ENCODE peak calls at places on chromosome 11, in five cellular contexts. E is neuronal stem cell, D is BE2C, A is neural progenitor cell, S is AG04450. U is an unnamed sample.

GRCh38 chr11:111792955-111793500 is 26.8 kb upstream of the PPP2R1B start:
- DNase-seq in D (no peak), S (no peak), A (no peak), E (no peak), U (no peak)

GRCh38 chr11:128125723-128126122 is 461.6 kb downstream of the ETS1 start:
- DNase-seq in D (no peak), A (no peak), E (no peak), S (no peak), U (no peak)

GRCh38 chr11:117969160-117969991 is 16.8 kb upstream of the IL10RA start:
- DNase-seq in E (no peak), S (no peak), D (no peak), A (no peak), U (no peak)

GRCh38 chr11:57249384-57250319 is 12.6 kb upstream of the APLNR start:
- DNase-seq in D (peak; percentile 58), E (peak; percentile 58), A (peak; percentile 74), S (peak; percentile 39), U (peak; percentile 77)

GRCh38 chr11:13775471-13775870 is 107.0 kb downstream of the FAR1 start:
- DNase-seq in A (no peak), E (no peak), D (no peak), S (no peak), U (no peak)

GRCh38 chr11:57566035-57566504 is 1.4 kb downstream of the UBE2L6 start:
- DNase-seq in S (no peak), D (no peak), A (no peak), E (no peak), U (peak; percentile 44)

GRCh38 chr11:45597116-45597515 is 68.3 kb downstream of the CHST1 start:
- DNase-seq in S (no peak), D (no peak), A (no peak), E (no peak), U (no peak)

GRCh38 chr11:46277313-46277622 is 194 bp upstream of the CREB3L1 start:
- DNase-seq in D (no peak), E (no peak), S (no peak), A (no peak), U (peak; percentile 70)

GRCh38 chr11:86442420-86442819 is 67.7 kb downstream of the CCDC81 start:
- DNase-seq in D (no peak), E (no peak), A (no peak), S (no peak), U (no peak)

GRCh38 chr11:130423541-130424155 is 4.8 kb downstream of the ADAMTS8 start:
- DNase-seq in D (no peak), S (no peak), A (peak; percentile 52), E (no peak), U (no peak)

GRCh38 chr11:77106321-77106720 is 3.7 kb downstream of the OMP start:
- DNase-seq in S (no peak), A (no peak), D (no peak), E (no peak), U (no peak)

GRCh38 chr11:124886476-124886875 is 11.2 kb downstream of the ROBO4 start:
- DNase-seq in E (no peak), D (no peak), S (no peak), A (no peak), U (no peak)

GRCh38 chr11:68430801-68431200 is 29.8 kb upstream of the PPP6R3 start:
- DNase-seq in A (no peak), D (no peak), E (no peak), S (no peak), U (no peak)

GRCh38 chr11:2176389-2176900 is 4.8 kb upstream of the TH start:
- DNase-seq in S (no peak), A (no peak), D (no peak), E (no peak), U (no peak)

GRCh38 chr11:117970400-117971024 is 15.7 kb upstream of the IL10RA start:
- DNase-seq in S (no peak), A (no peak), D (no peak), E (no peak), U (peak; percentile 7)

GRCh38 chr11:44466531-44467179 is 98.8 kb upstream of the CD82 start:
- DNase-seq in E (no peak), D (no peak), A (no peak), S (no peak), U (no peak)

DNA sequence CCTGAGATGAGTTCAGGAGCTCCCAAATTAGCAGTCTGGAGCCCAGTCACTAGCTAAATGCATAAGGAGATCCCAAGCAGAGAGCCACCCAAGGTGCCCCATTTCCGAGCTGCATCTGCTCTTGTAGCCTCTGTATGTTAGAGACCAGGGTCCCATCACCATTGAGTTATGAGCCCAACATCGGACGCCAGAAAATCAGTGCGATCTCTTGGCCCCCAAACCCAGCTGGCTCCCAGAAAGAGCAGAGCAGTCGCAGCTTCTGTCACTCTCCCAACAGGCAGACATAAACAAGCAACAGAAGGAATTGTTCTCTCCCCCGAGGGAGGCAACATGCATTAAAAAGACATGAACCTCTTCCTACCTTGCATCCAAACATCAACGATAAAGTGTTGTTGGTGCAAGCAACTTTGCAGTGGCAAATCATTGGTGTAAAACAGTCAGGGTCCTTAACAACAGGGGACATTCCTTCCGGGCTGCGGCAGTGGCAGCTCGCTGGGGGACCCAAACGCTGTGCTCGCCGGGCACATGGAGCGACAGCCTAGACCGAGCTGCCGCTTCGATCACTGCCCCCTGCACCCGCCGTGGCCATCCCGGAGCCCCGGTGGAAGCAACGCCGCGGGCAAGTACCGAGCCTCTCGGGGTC is 907.1 kb downstream of the DLG2 start:
- DNase-seq in D (peak; percentile 32), S (no peak), A (peak; percentile 70), E (peak; percentile 17), U (no peak)
- H3K4me3 ChIP-seq in D (peak overlapping the region; percentile 57), S (no peak overlapping the region), A (peak overlapping the region; percentile 75), E (peak overlapping the region; percentile 55), U (no peak overlapping the region)

DNA sequence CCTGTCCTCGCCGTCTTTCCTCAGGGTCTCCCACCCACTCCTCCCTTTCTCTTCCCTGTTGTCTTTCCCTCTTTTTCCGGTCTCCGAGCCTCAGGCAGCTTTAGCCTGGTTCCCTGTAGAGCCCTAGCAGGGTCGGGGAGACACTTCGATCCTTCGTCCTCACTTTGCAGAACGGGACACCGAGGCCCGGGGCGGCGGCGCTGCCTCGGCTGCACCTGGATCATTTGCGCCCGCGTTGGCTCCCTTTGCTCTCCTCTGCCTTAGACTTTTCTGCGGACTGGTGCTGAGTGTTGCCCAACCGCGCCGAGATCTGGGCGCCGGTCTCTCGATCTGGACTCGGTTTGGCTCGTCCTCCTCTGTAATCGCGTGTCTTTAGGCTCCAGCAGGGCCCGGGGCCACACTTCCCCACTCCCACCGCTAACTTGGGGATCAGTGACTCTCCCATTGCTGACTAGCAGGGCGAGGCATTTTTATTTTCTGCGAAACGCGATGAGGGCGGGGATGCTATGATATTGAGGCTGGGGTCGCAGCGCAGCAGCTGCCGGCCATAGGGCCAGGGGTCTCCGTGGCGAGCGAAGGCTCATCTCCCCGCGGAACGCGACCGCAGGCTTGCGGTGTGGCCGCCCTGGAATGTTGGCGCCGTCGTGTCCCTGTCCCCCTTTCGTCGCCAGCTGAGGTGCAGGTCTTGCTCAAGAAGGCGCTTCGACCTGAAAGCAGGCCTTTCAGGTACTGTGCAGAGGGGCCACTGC is 1.6 kb upstream of the E2F8 start:
- DNase-seq in E (no peak), A (peak; percentile 50), S (no peak), D (no peak), U (peak; percentile 13)
- H3K4me3 ChIP-seq in E (peak overlapping the region; percentile 70), A (peak overlapping the region; percentile 63), S (peak overlapping the region; percentile 64), D (no peak overlapping the region), U (peak overlapping the region; percentile 79)

GRCh38 chr11:132901638-132902610 is 630.4 kb downstream of the OPCML start:
- DNase-seq in A (no peak), E (no peak), S (no peak), D (no peak), U (no peak)
- H3K4me3 ChIP-seq in A (no peak overlapping the region), E (no peak overlapping the region), S (no peak overlapping the region), D (no peak overlapping the region), U (no peak overlapping the region)

GRCh38 chr11:69657911-69658605 is 17.1 kb downstream of the LTO1 start:
- DNase-seq in A (peak; percentile 97), E (peak; percentile 90), S (no peak), D (peak; percentile 52), U (peak; percentile 37)
- H3K4me3 ChIP-seq in A (peak overlapping the region; percentile 7), E (no peak overlapping the region), S (no peak overlapping the region), D (no peak overlapping the region), U (no peak overlapping the region)

GRCh38 chr11:36574486-36574885 is 6.7 kb downstream of the RAG1 start:
- DNase-seq in E (no peak), D (peak; percentile 41), A (no peak), S (no peak), U (no peak)
- H3K4me3 ChIP-seq in E (no peak overlapping the region), D (no peak overlapping the region), A (no peak overlapping the region), S (no peak overlapping the region), U (no peak overlapping the region)

GRCh38 chr11:61700221-61700620 is 20.0 kb downstream of the DAGLA start:
- DNase-seq in E (no peak), A (no peak), S (no peak), D (no peak), U (peak; percentile 52)

GRCh38 chr11:61700720-61701119 is 20.5 kb downstream of the DAGLA start:
- DNase-seq in S (no peak), D (no peak), A (no peak), E (no peak), U (no peak)

GRCh38 chr11:61704838-61705237 is 24.6 kb downstream of the DAGLA start:
- DNase-seq in D (no peak), A (no peak), S (no peak), E (no peak), U (no peak)

GRCh38 chr11:61701298-61701993 is 21.3 kb downstream of the DAGLA start:
- DNase-seq in E (no peak), D (peak; percentile 45), A (peak; percentile 72), S (no peak), U (no peak)

GRCh38 chr11:61702701-61703312 is 22.6 kb downstream of the DAGLA start:
- DNase-seq in S (no peak), A (no peak), D (no peak), E (no peak), U (no peak)
- H3K4me3 ChIP-seq in S (no peak overlapping the region), A (no peak overlapping the region), D (no peak overlapping the region), E (no peak overlapping the region), U (no peak overlapping the region)

U was measured in fibroblast of pulmonary artery.